ENCODE peak calls at places on chromosome 22, in eight cellular contexts. S, K, J, U, H, N, M and W are unnamed samples.

GRCh38 chr22:45968751-45969413 is 8.1 kb downstream of the WNT7B start:
- DNase-seq in S (no peak), K (no peak), J (peak), U (no peak), H (no peak), N (peak), M (no peak), W (no peak)

GRCh38 chr22:50483977-50484853 is 2.4 kb upstream of the MIOX start:
- DNase-seq in S (no peak), K (no peak), J (no peak), U (no peak), H (no peak), N (no peak), M (no peak), W (no peak)

GRCh38 chr22:31893460-31893859 is 50.9 kb upstream of the YWHAH start:
- DNase-seq in S (no peak), K (no peak), J (no peak), U (no peak), H (no peak), N (no peak), M (no peak), W (no peak)

GRCh38 chr22:47248925-47249324 is 486.5 kb downstream of the TBC1D22A start:
- DNase-seq in S (no peak), K (no peak), J (no peak), U (no peak), H (no peak), N (no peak), M (peak), W (peak)

GRCh38 chr22:46251266-46251665 is 1.2 kb upstream of the CDPF1 start:
- DNase-seq in S (no peak), K (no peak), J (no peak), U (no peak), H (no peak), N (no peak), M (no peak), W (no peak)

GRCh38 chr22:30396871-30397655 is at the start of gene SEC14L2:
- DNase-seq in S (peak), K (no peak), J (peak), U (peak), H (peak), N (peak), M (peak), W (no peak)

GRCh38 chr22:22168190-22168940 is 76.2 kb upstream of the VPREB1 start:
- DNase-seq in S (peak), K (peak), J (peak), U (no peak), H (no peak), N (peak), M (no peak), W (no peak)

GRCh38 chr22:30539368-30539767 is 7.2 kb downstream of the SEC14L6 start:
- DNase-seq in S (no peak), K (no peak), J (no peak), U (no peak), H (no peak), N (no peak), M (no peak), W (no peak)

GRCh38 chr22:27850000-27850465 is 48.5 kb upstream of the MN1 start:
- DNase-seq in S (no peak), K (no peak), J (no peak), U (peak), H (peak), N (peak), M (no peak), W (no peak)

GRCh38 chr22:28867191-28867590 is 16.2 kb upstream of the ZNRF3 start:
- DNase-seq in S (no peak), K (no peak), J (no peak), U (no peak), H (no peak), N (no peak), M (no peak), W (no peak)

GRCh38 chr22:27032121-27032761 is 374.9 kb downstream of the MIAT start:
- DNase-seq in S (no peak), K (no peak), J (peak), U (peak), H (peak), N (no peak), M (no peak), W (no peak)

GRCh38 chr22:47460870-47461269 is 698.4 kb downstream of the TBC1D22A start:
- DNase-seq in S (no peak), K (no peak), J (no peak), U (no peak), H (no peak), N (no peak), M (no peak), W (peak)

GRCh38 chr22:26471522-26471921 is 12.1 kb downstream of the HPS4 start:
- DNase-seq in S (no peak), K (no peak), J (peak), U (no peak), H (no peak), N (peak), M (no peak), W (no peak)

GRCh38 chr22:38267086-38267485 is 5.7 kb downstream of the TMEM184B start:
- DNase-seq in S (no peak), K (no peak), J (no peak), U (no peak), H (no peak), N (peak), M (peak), W (no peak)

GRCh38 chr22:45452565-45453449 is 39.3 kb downstream of the RIBC2 start:
- DNase-seq in S (no peak), K (no peak), J (no peak), U (no peak), H (no peak), N (no peak), M (no peak), W (no peak)

GRCh38 chr22:48796295-48797015 is 1031.2 kb downstream of the BRD1 start:
- DNase-seq in S (no peak), K (no peak), J (no peak), U (no peak), H (peak), N (no peak), M (no peak), W (peak)

GRCh38 chr22:49392841-49393510 is 434.7 kb downstream of the BRD1 start:
- DNase-seq in S (no peak), K (no peak), J (no peak), U (no peak), H (peak), N (no peak), M (peak), W (peak)

GRCh38 chr22:30348837-30349236 is 7.9 kb downstream of the SF3A1 start:
- DNase-seq in S (no peak), K (no peak), J (no peak), U (no peak), H (no peak), N (no peak), M (no peak), W (no peak)

GRCh38 chr22:43011079-43011478 is 3.9 kb downstream of the PACSIN2 start:
- DNase-seq in S (no peak), K (no peak), J (no peak), U (no peak), H (no peak), N (no peak), M (no peak), W (no peak)
- TF ChIP-seq CTCF in S (no peak), K (no peak), J (no peak), U (no peak), H (no peak), N (no peak), M (no peak), W (no peak)

DNA sequence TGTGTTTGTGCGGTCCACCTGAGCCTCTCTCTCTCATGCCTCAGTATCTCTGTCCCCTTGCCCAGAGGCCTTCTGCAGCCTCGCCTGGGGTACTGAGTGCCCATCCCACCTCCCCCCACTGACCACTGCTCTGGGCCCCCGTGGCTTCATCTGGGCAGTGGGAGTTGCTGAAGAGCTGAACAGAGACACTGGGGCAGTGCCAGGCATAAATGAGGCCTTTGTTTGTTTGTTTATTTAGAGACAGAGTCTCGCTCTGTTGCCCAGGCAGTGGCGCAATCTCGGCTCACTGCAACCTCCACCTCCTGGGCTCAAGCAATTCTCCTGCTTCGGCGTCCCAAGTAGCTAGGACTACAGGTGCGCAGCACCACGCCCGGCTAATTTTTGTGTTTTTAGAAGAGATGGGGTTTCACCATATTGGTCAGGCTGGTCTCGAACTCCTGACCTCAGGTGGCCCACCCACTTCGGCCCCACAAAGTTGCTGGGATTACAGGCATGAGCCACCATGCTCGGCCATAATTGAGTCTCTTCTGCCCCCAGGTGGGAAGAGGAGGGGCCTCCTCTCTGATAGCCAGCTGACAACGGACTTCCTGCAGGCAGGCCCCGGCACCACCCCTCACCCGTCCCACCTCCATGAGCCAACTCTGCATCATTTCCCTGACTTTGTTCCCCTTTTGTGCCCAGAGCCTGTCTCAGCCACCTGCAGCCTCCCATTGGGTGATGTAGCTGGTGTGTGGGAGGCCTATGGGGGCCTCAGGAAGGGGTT is 9.3 kb downstream of the CRYBB3 start:
- DNase-seq in S (no peak), K (no peak), J (no peak), U (no peak), H (no peak), N (no peak), M (no peak), W (no peak)
- TF ChIP-seq CTCF in S (no peak), K (no peak), J (no peak), U (no peak), H (no peak), N (no peak), M (no peak), W (no peak)

GRCh38 chr22:20583471-20583922 is 76.1 kb downstream of the MED15 start:
- DNase-seq in S (peak), K (no peak), J (no peak), U (no peak), H (no peak), N (no peak), M (no peak), W (no peak)
- TF ChIP-seq CTCF in S (peak), K (peak), J (peak), U (no peak), H (no peak), N (no peak), M (no peak), W (peak)

DNA sequence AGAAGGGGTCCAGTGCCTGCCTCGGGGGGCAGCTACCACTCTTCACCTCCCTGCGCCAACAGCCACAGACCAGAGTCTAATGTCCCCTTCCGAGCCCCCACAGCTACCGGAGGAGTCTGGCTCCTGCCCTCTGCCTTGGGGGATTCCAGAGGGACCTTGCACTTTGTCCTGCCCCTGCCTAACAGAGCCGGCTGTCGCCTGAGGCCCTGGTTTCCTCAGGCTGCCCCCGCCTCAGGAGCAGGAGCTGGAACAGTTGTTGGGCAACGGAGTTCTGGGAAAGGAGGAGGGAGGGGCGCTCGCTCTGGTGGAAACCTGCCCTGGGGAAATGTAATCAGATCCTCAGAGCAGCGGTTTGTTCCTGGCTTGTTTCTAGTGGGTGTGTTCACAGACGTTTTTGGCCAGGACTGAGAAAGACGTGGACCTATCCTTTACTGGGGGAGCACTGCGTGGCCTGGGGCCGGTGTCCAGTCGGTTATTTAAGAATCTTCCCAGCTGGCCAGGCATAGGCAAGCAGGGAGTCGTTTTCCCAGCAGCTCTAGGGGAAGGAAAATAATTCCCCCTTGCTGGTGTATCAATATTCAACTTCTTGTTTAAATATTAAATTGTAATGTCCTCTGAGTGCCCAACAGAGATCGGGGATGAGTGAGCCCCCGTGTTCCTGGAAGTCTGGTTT is 32.3 kb downstream of the A4GALT start:
- DNase-seq in S (no peak), K (no peak), J (peak), U (peak), H (peak), N (peak), M (peak), W (peak)
- TF ChIP-seq CTCF in S (no peak), K (no peak), J (no peak), U (peak), H (no peak), N (no peak), M (no peak), W (no peak)